ENCODE peak calls at places on chromosomes 3 and 15, in seven cellular contexts. J is CD8-positive, alpha-beta memory T cell; H is activated CD4-positive, alpha-beta T cell treated with anti-CD3 and anti-CD28 coated beads for 1 hour; A is GM04503; D is psoas muscle; P is EL; W is progenitor cell of endocrine pancreas. F is an unnamed sample.

GRCh38 chr3:160648701-160649100 is 28.3 kb upstream of the ARL14 start:
- DNase-seq in H (no peak), A (no peak), D (no peak), J (no peak), W (no peak), P (no peak), F (peak)

GRCh38 chr3:102074951-102075350 is 225.6 kb downstream of the NFKBIZ start:
- DNase-seq in J (no peak), A (no peak), H (no peak), W (no peak), D (no peak), P (no peak), F (no peak)

GRCh38 chr15:73872370-73872769 is 994 bp upstream of the TBC1D21 start:
- DNase-seq in P (peak), W (no peak), J (no peak), H (no peak), D (no peak), A (peak), F (peak)

GRCh38 chr3:45592405-45592804 is 2.1 kb upstream of the LIMD1 start:
- DNase-seq in W (no peak), J (no peak), A (no peak), H (no peak), P (no peak), D (no peak), F (no peak)

GRCh38 chr15:44340410-44340809 is 51.9 kb downstream of the GOLM2 start:
- DNase-seq in W (no peak), A (peak), D (no peak), J (no peak), H (no peak), P (peak), F (peak)

GRCh38 chr3:23501201-23501824 is 298.2 kb downstream of the UBE2E2 start:
- DNase-seq in H (no peak), P (no peak), A (no peak), W (no peak), D (no peak), J (no peak), F (no peak)

GRCh38 chr3:134885877-134886621 is 91.0 kb downstream of the EPHB1 start:
- DNase-seq in H (no peak), W (no peak), P (peak), A (peak), D (no peak), J (no peak), F (peak)

GRCh38 chr3:114527036-114527644 is 233.3 kb downstream of the TIGIT start:
- DNase-seq in D (no peak), P (peak), A (no peak), W (no peak), H (no peak), J (no peak), F (peak)

GRCh38 chr3:30167511-30168135 is 438.8 kb upstream of the TGFBR2 start:
- DNase-seq in J (no peak), H (no peak), A (no peak), D (no peak), W (no peak), P (no peak), F (peak)

GRCh38 chr3:100954199-100954935 is 38.9 kb downstream of the ABI3BP start:
- DNase-seq in J (no peak), H (no peak), P (no peak), D (no peak), A (no peak), W (no peak), F (no peak)

GRCh38 chr3:114447545-114447944 is 153.7 kb downstream of the TIGIT start:
- DNase-seq in J (no peak), H (no peak), A (no peak), D (no peak), W (no peak), P (no peak), F (no peak)

GRCh38 chr15:74832826-74833225 is 6.4 kb downstream of the CPLX3 start:
- DNase-seq in A (no peak), D (no peak), H (no peak), W (no peak), J (no peak), P (no peak), F (no peak)

GRCh38 chr3:126621171-126621570 is 33.8 kb downstream of the TXNRD3 start:
- DNase-seq in W (no peak), H (no peak), P (peak), J (no peak), A (peak), D (peak), F (peak)